ENCODE peak calls at places on chromosomes 7 and 10, in seven cellular contexts. One of them, this sample, is unnamed.

GRCh38 chr10:58698777-58699356 is 186.2 kb downstream of the BICC1 start:
- DNase-seq in heart right ventricle: no peak
- DNase-seq in SJSA1: peak; percentile 59
- DNase-seq in tibial artery: no peak
- DNase-seq in left ventricle myocardium inferior: no peak
- DNase-seq in astrocyte: no peak
- DNase-seq in AG04450: no peak
- DNase-seq in this sample: no peak

GRCh38 chr10:58897708-58898107 is 278.7 kb upstream of the PHYHIPL start:
- DNase-seq in heart right ventricle: no peak
- DNase-seq in SJSA1: no peak
- DNase-seq in tibial artery: no peak
- DNase-seq in left ventricle myocardium inferior: no peak
- DNase-seq in astrocyte: no peak
- DNase-seq in AG04450: no peak
- DNase-seq in this sample: no peak

GRCh38 chr7:51009716-51010496 is 227.2 kb upstream of the GRB10 start:
- DNase-seq in heart right ventricle: peak; percentile 55
- DNase-seq in SJSA1: no peak
- DNase-seq in tibial artery: no peak
- DNase-seq in left ventricle myocardium inferior: no peak
- DNase-seq in astrocyte: peak; percentile 69
- DNase-seq in AG04450: no peak
- DNase-seq in this sample: no peak

GRCh38 chr7:41995632-41996271 is 241.3 kb downstream of the GLI3 start:
- DNase-seq in heart right ventricle: no peak
- DNase-seq in SJSA1: no peak
- DNase-seq in tibial artery: no peak
- DNase-seq in left ventricle myocardium inferior: no peak
- DNase-seq in astrocyte: no peak
- DNase-seq in AG04450: no peak
- DNase-seq in this sample: no peak

GRCh38 chr7:29563590-29564454 is at the start of gene PRR15:
- DNase-seq in heart right ventricle: peak; percentile 16
- DNase-seq in SJSA1: no peak
- DNase-seq in tibial artery: peak; percentile 48
- DNase-seq in left ventricle myocardium inferior: no peak
- DNase-seq in astrocyte: peak; percentile 7
- DNase-seq in AG04450: no peak
- DNase-seq in this sample: no peak

GRCh38 chr7:35556532-35557471 is 138.1 kb downstream of the HERPUD2 start:
- DNase-seq in heart right ventricle: no peak
- DNase-seq in SJSA1: no peak
- DNase-seq in tibial artery: no peak
- DNase-seq in left ventricle myocardium inferior: no peak
- DNase-seq in astrocyte: no peak
- DNase-seq in AG04450: no peak
- DNase-seq in this sample: no peak

GRCh38 chr10:118568327-118568848 is 27.1 kb downstream of the PRLHR start:
- DNase-seq in heart right ventricle: peak; percentile 65
- DNase-seq in SJSA1: no peak
- DNase-seq in tibial artery: no peak
- DNase-seq in left ventricle myocardium inferior: no peak
- DNase-seq in astrocyte: no peak
- DNase-seq in AG04450: peak; percentile 10
- DNase-seq in this sample: peak; percentile 44

GRCh38 chr7:105982388-105982787 is 19.3 kb downstream of the CDHR3 start:
- DNase-seq in heart right ventricle: no peak
- DNase-seq in SJSA1: no peak
- DNase-seq in tibial artery: no peak
- DNase-seq in left ventricle myocardium inferior: no peak
- DNase-seq in astrocyte: no peak
- DNase-seq in AG04450: no peak
- DNase-seq in this sample: no peak

GRCh38 chr10:91691255-91691654 is 58.4 kb upstream of the PPP1R3C start:
- DNase-seq in heart right ventricle: no peak
- DNase-seq in SJSA1: no peak
- DNase-seq in tibial artery: no peak
- DNase-seq in left ventricle myocardium inferior: no peak
- DNase-seq in astrocyte: no peak
- DNase-seq in AG04450: no peak
- DNase-seq in this sample: no peak

GRCh38 chr10:43093423-43094090 is 16.7 kb downstream of the RET start:
- DNase-seq in heart right ventricle: no peak
- DNase-seq in SJSA1: no peak
- DNase-seq in tibial artery: no peak
- DNase-seq in left ventricle myocardium inferior: no peak
- DNase-seq in astrocyte: no peak
- DNase-seq in AG04450: no peak
- DNase-seq in this sample: no peak

GRCh38 chr10:62561151-62561550 is 187.0 kb downstream of the ZNF365 start:
- DNase-seq in heart right ventricle: no peak
- DNase-seq in SJSA1: no peak
- DNase-seq in tibial artery: no peak
- DNase-seq in left ventricle myocardium inferior: no peak
- DNase-seq in astrocyte: no peak
- DNase-seq in AG04450: no peak
- DNase-seq in this sample: no peak

GRCh38 chr10:114286971-114287370 is 47.9 kb downstream of the VWA2 start:
- DNase-seq in heart right ventricle: no peak
- DNase-seq in SJSA1: no peak
- DNase-seq in tibial artery: no peak
- DNase-seq in left ventricle myocardium inferior: no peak
- DNase-seq in astrocyte: no peak
- DNase-seq in AG04450: no peak
- DNase-seq in this sample: no peak

GRCh38 chr7:137790828-137791227 is 55.9 kb downstream of the DGKI start:
- DNase-seq in heart right ventricle: no peak
- DNase-seq in SJSA1: no peak
- DNase-seq in tibial artery: no peak
- DNase-seq in left ventricle myocardium inferior: no peak
- DNase-seq in astrocyte: no peak
- DNase-seq in AG04450: no peak
- DNase-seq in this sample: no peak

GRCh38 chr7:158760936-158761335 is 56.3 kb upstream of the NCAPG2 start:
- DNase-seq in heart right ventricle: no peak
- DNase-seq in SJSA1: no peak
- DNase-seq in tibial artery: no peak
- DNase-seq in left ventricle myocardium inferior: no peak
- DNase-seq in astrocyte: no peak
- DNase-seq in AG04450: no peak
- DNase-seq in this sample: no peak

GRCh38 chr7:151012031-151012692 is 12.1 kb downstream of the ATG9B start:
- DNase-seq in heart right ventricle: no peak
- DNase-seq in SJSA1: no peak
- DNase-seq in tibial artery: no peak
- DNase-seq in left ventricle myocardium inferior: no peak
- DNase-seq in astrocyte: no peak
- DNase-seq in AG04450: no peak
- DNase-seq in this sample: no peak

GRCh38 chr7:151013356-151013727 is 11.0 kb downstream of the ATG9B start:
- DNase-seq in heart right ventricle: no peak
- DNase-seq in SJSA1: no peak
- DNase-seq in tibial artery: no peak
- DNase-seq in left ventricle myocardium inferior: no peak
- DNase-seq in astrocyte: no peak
- DNase-seq in AG04450: no peak
- DNase-seq in this sample: no peak

GRCh38 chr7:151011097-151011409 is 13.2 kb downstream of the ATG9B start:
- DNase-seq in heart right ventricle: no peak
- DNase-seq in SJSA1: no peak
- DNase-seq in tibial artery: no peak
- DNase-seq in left ventricle myocardium inferior: no peak
- DNase-seq in astrocyte: no peak
- DNase-seq in AG04450: no peak
- DNase-seq in this sample: no peak

GRCh38 chr7:151013728-151014497 is 10.4 kb downstream of the ATG9B start:
- DNase-seq in heart right ventricle: peak; percentile 62
- DNase-seq in SJSA1: peak; percentile 83
- DNase-seq in tibial artery: peak; percentile 56
- DNase-seq in left ventricle myocardium inferior: peak; percentile 59
- DNase-seq in astrocyte: peak; percentile 44
- DNase-seq in AG04450: no peak
- DNase-seq in this sample: no peak

GRCh38 chr7:151012921-151013347 is 11.4 kb downstream of the ATG9B start:
- DNase-seq in heart right ventricle: no peak
- DNase-seq in SJSA1: no peak
- DNase-seq in tibial artery: no peak
- DNase-seq in left ventricle myocardium inferior: no peak
- DNase-seq in astrocyte: no peak
- DNase-seq in AG04450: no peak
- DNase-seq in this sample: no peak
- H3K27me3 ChIP-seq in heart right ventricle: peaks cover 16% of the 10 kb centered on the region
- H3K27me3 ChIP-seq in SJSA1: peaks cover 30% of the 10 kb centered on the region
- H3K27me3 ChIP-seq in tibial artery: peaks cover 94% of the 10 kb centered on the region
- H3K27me3 ChIP-seq in left ventricle myocardium inferior: peaks cover 36% of the 10 kb centered on the region
- H3K27me3 ChIP-seq in astrocyte: peaks cover 11% of the 10 kb centered on the region
- H3K27me3 ChIP-seq in AG04450: peaks cover 15% of the 10 kb centered on the region
- H3K27me3 ChIP-seq in this sample: peaks cover 50% of the 10 kb centered on the region

GRCh38 chr10:130076681-130077080 is 33.9 kb downstream of the C10orf143 start:
- DNase-seq in heart right ventricle: no peak
- DNase-seq in SJSA1: no peak
- DNase-seq in tibial artery: no peak
- DNase-seq in left ventricle myocardium inferior: no peak
- DNase-seq in astrocyte: no peak
- DNase-seq in AG04450: no peak
- DNase-seq in this sample: no peak
- H3K4me3 ChIP-seq in heart right ventricle: no peak overlapping the region
- H3K4me3 ChIP-seq in SJSA1: no peak overlapping the region
- H3K4me3 ChIP-seq in tibial artery: no peak overlapping the region
- H3K4me3 ChIP-seq in left ventricle myocardium inferior: no peak overlapping the region
- H3K4me3 ChIP-seq in astrocyte: no peak overlapping the region
- H3K4me3 ChIP-seq in AG04450: no peak overlapping the region
- H3K4me3 ChIP-seq in this sample: no peak overlapping the region

DNA sequence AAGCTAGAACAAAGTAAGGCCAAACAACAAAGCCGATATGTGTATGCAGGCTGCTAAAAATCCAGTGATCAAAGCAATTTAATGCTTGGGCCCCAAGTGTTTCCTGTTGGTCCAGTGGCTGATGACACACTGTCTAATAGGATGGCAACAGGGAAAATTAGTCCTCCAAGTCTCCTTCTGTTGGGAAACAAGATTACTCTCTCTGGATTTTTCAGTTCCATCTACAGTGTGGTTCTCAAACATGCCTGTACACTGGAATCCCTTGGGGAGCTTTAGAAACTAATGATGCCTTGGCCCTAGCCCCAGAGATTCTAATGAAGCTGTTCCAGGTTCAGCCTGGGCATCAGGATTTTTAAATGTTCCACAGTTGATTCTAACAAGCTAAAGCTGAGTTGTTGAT is 198.7 kb downstream of the AHR start:
- DNase-seq in heart right ventricle: no peak
- DNase-seq in SJSA1: no peak
- DNase-seq in tibial artery: no peak
- DNase-seq in left ventricle myocardium inferior: no peak
- DNase-seq in astrocyte: no peak
- DNase-seq in AG04450: no peak
- DNase-seq in this sample: no peak
- H3K27ac ChIP-seq in heart right ventricle: no peak overlapping the region
- H3K27ac ChIP-seq in SJSA1: no peak overlapping the region
- H3K27ac ChIP-seq in tibial artery: no peak overlapping the region
- H3K27ac ChIP-seq in left ventricle myocardium inferior: no peak overlapping the region
- H3K27ac ChIP-seq in astrocyte: no peak overlapping the region
- H3K27ac ChIP-seq in AG04450: no peak overlapping the region
- H3K27ac ChIP-seq in this sample: no peak overlapping the region

DNA sequence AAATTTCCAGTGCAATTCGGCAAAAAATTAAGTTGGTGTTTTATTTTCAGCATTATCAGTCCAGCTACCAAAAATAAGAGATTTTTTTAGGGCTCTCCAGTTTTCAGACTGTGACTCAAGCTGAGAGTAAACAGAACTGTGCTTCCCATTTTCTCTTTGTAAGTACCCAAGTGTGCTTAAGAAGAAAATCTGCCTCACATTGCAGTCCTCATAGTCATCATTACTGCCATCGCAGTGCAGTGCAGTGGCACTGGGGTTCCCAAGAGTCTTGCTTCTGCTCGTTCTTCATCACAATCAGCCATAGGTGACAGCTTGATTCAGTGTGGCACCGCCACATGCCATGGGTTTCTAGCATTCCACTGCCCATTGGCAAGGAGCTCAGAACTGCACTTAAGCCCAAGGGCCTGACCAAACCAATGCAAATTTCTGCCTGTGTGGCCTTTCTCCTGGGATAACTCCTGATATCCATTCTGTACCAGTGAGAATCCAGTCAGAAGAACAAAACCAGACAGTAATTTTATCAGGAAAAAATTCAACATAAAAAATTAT is 25.6 kb upstream of the ERCC6 start:
- DNase-seq in heart right ventricle: no peak
- DNase-seq in SJSA1: no peak
- DNase-seq in tibial artery: no peak
- DNase-seq in left ventricle myocardium inferior: no peak
- DNase-seq in astrocyte: peak; percentile 40
- DNase-seq in AG04450: no peak
- DNase-seq in this sample: no peak
- H3K27me3 ChIP-seq in heart right ventricle: peaks cover 9% of the 10 kb centered on the region
- H3K27me3 ChIP-seq in SJSA1: peaks cover 4% of the 10 kb centered on the region
- H3K27me3 ChIP-seq in tibial artery: peaks cover 3% of the 10 kb centered on the region
- H3K27me3 ChIP-seq in left ventricle myocardium inferior: peaks cover 28% of the 10 kb centered on the region
- H3K27me3 ChIP-seq in astrocyte: no peaks in the 10 kb centered on the region
- H3K27me3 ChIP-seq in AG04450: no peaks in the 10 kb centered on the region
- H3K27me3 ChIP-seq in this sample: no peaks in the 10 kb centered on the region

GRCh38 chr7:78768859-78769258 is 684.6 kb downstream of the MAGI2 start:
- DNase-seq in heart right ventricle: no peak
- DNase-seq in SJSA1: no peak
- DNase-seq in tibial artery: no peak
- DNase-seq in left ventricle myocardium inferior: no peak
- DNase-seq in astrocyte: peak; percentile 6
- DNase-seq in AG04450: no peak
- DNase-seq in this sample: no peak
- H3K4me3 ChIP-seq in heart right ventricle: peak overlapping the region; percentile 7
- H3K4me3 ChIP-seq in SJSA1: no peak overlapping the region
- H3K4me3 ChIP-seq in tibial artery: peak overlapping the region; percentile 47
- H3K4me3 ChIP-seq in left ventricle myocardium inferior: peak overlapping the region; percentile 61
- H3K4me3 ChIP-seq in astrocyte: peak overlapping the region; percentile 59
- H3K4me3 ChIP-seq in AG04450: peak overlapping the region; percentile 54
- H3K4me3 ChIP-seq in this sample: no peak overlapping the region

This sample was measured in SJCRH30.